ENCODE peak calls at places on chromosomes 12 and 14, in eight cellular contexts. P, F, N, B, O, V, A and E are unnamed samples.

GRCh38 chr14:63853831-63854293 is 1.1 kb downstream of the SYNE2 start:
- DNase-seq in B (peak), F (peak), A (no peak), O (no peak), N (peak), P (peak), V (peak), E (peak)

GRCh38 chr12:52044284-52044983 is 6.8 kb upstream of the NR4A1 start:
- DNase-seq in N (peak), B (peak), P (no peak), F (no peak), A (no peak), O (no peak), V (no peak), E (no peak)

GRCh38 chr14:89926709-89927108 is 27.8 kb downstream of the EFCAB11 start:
- DNase-seq in P (no peak), A (no peak), B (no peak), F (no peak), N (no peak), V (no peak), O (no peak), E (no peak)

GRCh38 chr12:54364413-54364812 is at the start of gene GPR84:
- DNase-seq in B (no peak), F (peak), N (no peak), A (no peak), O (no peak), V (no peak), P (no peak), E (no peak)

GRCh38 chr14:104870368-104871144 is 5.5 kb downstream of the CEP170B start:
- DNase-seq in A (no peak), P (no peak), V (no peak), B (peak), O (no peak), F (no peak), N (no peak), E (no peak)

GRCh38 chr12:108526482-108527234 is 11.6 kb downstream of the FICD start:
- DNase-seq in V (no peak), P (peak), N (no peak), O (no peak), F (no peak), B (no peak), A (no peak), E (no peak)

GRCh38 chr12:3510597-3510996 is 19.6 kb downstream of the PRMT8 start:
- DNase-seq in N (no peak), O (no peak), A (no peak), B (no peak), F (no peak), V (no peak), P (no peak), E (no peak)

GRCh38 chr14:75884198-75884611 is 97.6 kb downstream of the TGFB3 start:
- DNase-seq in B (no peak), N (no peak), O (no peak), A (peak), V (no peak), P (no peak), F (no peak), E (no peak)

GRCh38 chr14:72810201-72810600 is 83.7 kb downstream of the DPF3 start:
- DNase-seq in A (no peak), V (no peak), O (no peak), B (no peak), F (no peak), N (no peak), P (no peak), E (no peak)

GRCh38 chr12:43964022-43964421 is 128.1 kb downstream of the TMEM117 start:
- DNase-seq in V (no peak), F (no peak), B (no peak), O (no peak), A (no peak), P (no peak), N (no peak), E (no peak)

GRCh38 chr12:114407566-114408411 is 1.8 kb upstream of the TBX5 start:
- DNase-seq in B (no peak), V (no peak), A (no peak), N (no peak), F (no peak), P (no peak), O (no peak), E (no peak)

GRCh38 chr12:125983094-125983783 is 918.0 kb downstream of the AACS start:
- DNase-seq in P (no peak), V (no peak), B (peak), A (peak), N (peak), F (no peak), O (peak), E (peak)

GRCh38 chr12:124646385-124647230 is 79.2 kb upstream of the NCOR2 start:
- DNase-seq in A (no peak), N (no peak), V (no peak), F (no peak), P (no peak), B (no peak), O (no peak), E (no peak)

GRCh38 chr12:106226884-106227640 is 20.8 kb downstream of the CKAP4 start:
- DNase-seq in N (peak), V (peak), P (no peak), O (no peak), B (no peak), A (no peak), F (peak), E (peak)